ENCODE peak calls at places on chromosomes 1 and 21, in seven cellular contexts. Q is hepatocyte; R is tibial nerve; P is tibial artery; O is prostate gland; L is CD4-positive, CD25-positive, alpha-beta regulatory T cell; J is spleen. Y is an unnamed sample.

GRCh38 chr1:7469255-7469938 is 301.7 kb upstream of the VAMP3 start:
- DNase-seq in Q (no peak), R (no peak), P (peak), O (no peak), L (no peak), J (no peak), Y (no peak)

GRCh38 chr1:164689672-164690655 is 131.0 kb downstream of the PBX1 start:
- DNase-seq in Q (no peak), R (no peak), P (no peak), O (no peak), L (no peak), J (no peak), Y (no peak)

GRCh38 chr1:6348511-6349191 is 44.9 kb downstream of the ACOT7 start:
- DNase-seq in Q (no peak), R (no peak), P (no peak), O (no peak), L (peak), J (peak), Y (no peak)

GRCh38 chr1:215104283-215104682 is 21.7 kb downstream of the KCNK2 start:
- DNase-seq in Q (no peak), R (no peak), P (no peak), O (no peak), L (no peak), J (no peak), Y (no peak)

GRCh38 chr1:52632732-52633290 is at the start of gene SHISAL2A:
- DNase-seq in Q (peak), R (no peak), P (no peak), O (no peak), L (peak), J (peak), Y (no peak)

GRCh38 chr1:225410036-225410435 is 17.8 kb downstream of the LBR start:
- DNase-seq in Q (no peak), R (no peak), P (no peak), O (no peak), L (no peak), J (no peak), Y (no peak)

GRCh38 chr21:27168084-27168483 is 201.2 kb upstream of the ADAMTS5 start:
- DNase-seq in Q (no peak), R (no peak), P (no peak), O (no peak), L (no peak), J (no peak), Y (no peak)

GRCh38 chr1:150259758-150260669 is 2.4 kb downstream of the CA14 start:
- DNase-seq in Q (peak), R (no peak), P (no peak), O (no peak), L (no peak), J (no peak), Y (no peak)

GRCh38 chr1:89530690-89531089 is 6.1 kb downstream of the LRRC8B start:
- DNase-seq in Q (no peak), R (no peak), P (no peak), O (no peak), L (no peak), J (no peak), Y (no peak)

GRCh38 chr1:205664399-205665108 is 15.8 kb downstream of the SLC45A3 start:
- DNase-seq in Q (no peak), R (no peak), P (no peak), O (no peak), L (no peak), J (no peak), Y (peak)

GRCh38 chr1:17287377-17287776 is 20.6 kb upstream of the PADI4 start:
- DNase-seq in Q (no peak), R (no peak), P (no peak), O (peak), L (no peak), J (peak), Y (peak)

GRCh38 chr1:30475201-30475600 is 248.2 kb downstream of the MATN1 start:
- DNase-seq in Q (no peak), R (no peak), P (peak), O (no peak), L (no peak), J (peak), Y (no peak)

GRCh38 chr1:164559342-164560070 is 522 bp downstream of the PBX1 start:
- DNase-seq in Q (peak), R (no peak), P (peak), O (no peak), L (no peak), J (peak), Y (no peak)

GRCh38 chr1:174116042-174116441 is 43.3 kb upstream of the RABGAP1L start:
- DNase-seq in Q (no peak), R (no peak), P (no peak), O (no peak), L (no peak), J (no peak), Y (peak)

GRCh38 chr1:224300346-224300745 is 29.6 kb downstream of the NVL start:
- DNase-seq in Q (no peak), R (no peak), P (no peak), O (no peak), L (no peak), J (no peak), Y (peak)

GRCh38 chr21:44710756-44711326 is 531 bp downstream of the TSPEAR start:
- DNase-seq in Q (peak), R (peak), P (peak), O (no peak), L (no peak), J (no peak), Y (peak)

GRCh38 chr1:71086331-71086730 is 5.5 kb upstream of the ZRANB2 start:
- DNase-seq in Q (no peak), R (no peak), P (no peak), O (no peak), L (no peak), J (no peak), Y (peak)

GRCh38 chr1:94106716-94107115 is 14.2 kb downstream of the ABCA4 start:
- DNase-seq in Q (no peak), R (no peak), P (no peak), O (no peak), L (no peak), J (no peak), Y (no peak)

GRCh38 chr21:26140185-26140584 is 30.4 kb downstream of the APP start:
- DNase-seq in Q (peak), R (no peak), P (peak), O (no peak), L (no peak), J (no peak), Y (peak)

GRCh38 chr1:112501810-112502641 is 6.7 kb upstream of the WNT2B start:
- DNase-seq in Q (peak), R (peak), P (peak), O (peak), L (peak), J (peak), Y (no peak)

GRCh38 chr1:36137776-36138175 is 11.5 kb downstream of the TRAPPC3 start:
- DNase-seq in Q (no peak), R (no peak), P (no peak), O (no peak), L (no peak), J (no peak), Y (no peak)

GRCh38 chr21:38310619-38311018 is 53.8 kb downstream of the KCNJ15 start:
- DNase-seq in Q (no peak), R (no peak), P (no peak), O (no peak), L (no peak), J (no peak), Y (no peak)

GRCh38 chr1:211133393-211133840 is 531 bp downstream of the KCNH1 start:
- DNase-seq in Q (peak), R (no peak), P (no peak), O (no peak), L (no peak), J (peak), Y (no peak)

GRCh38 chr1:26833432-26834405 is 7.2 kb downstream of the ZDHHC18 start:
- DNase-seq in Q (no peak), R (no peak), P (no peak), O (no peak), L (peak), J (peak), Y (no peak)

GRCh38 chr1:183567584-183567983 is 22.7 kb downstream of the NCF2 start:
- DNase-seq in Q (no peak), R (no peak), P (peak), O (no peak), L (peak), J (peak), Y (peak)

GRCh38 chr1:84715620-84716019 is 25.4 kb upstream of the SSX2IP start:
- DNase-seq in Q (no peak), R (no peak), P (no peak), O (no peak), L (no peak), J (no peak), Y (no peak)

GRCh38 chr1:12204754-12205658 is 24.8 kb upstream of the VPS13D start:
- DNase-seq in Q (no peak), R (no peak), P (no peak), O (no peak), L (peak), J (no peak), Y (no peak)

GRCh38 chr1:94878329-94878728 is 48.6 kb downstream of the CNN3 start:
- DNase-seq in Q (no peak), R (no peak), P (no peak), O (peak), L (peak), J (no peak), Y (no peak)

GRCh38 chr1:40047769-40048168 is 7.2 kb downstream of the CAP1 start:
- DNase-seq in Q (no peak), R (no peak), P (no peak), O (no peak), L (no peak), J (no peak), Y (no peak)
- H3K27ac ChIP-seq in Q (no peak), R (peak), P (peak), O (no peak), L (peak), J (no peak), Y (peak)

DNA sequence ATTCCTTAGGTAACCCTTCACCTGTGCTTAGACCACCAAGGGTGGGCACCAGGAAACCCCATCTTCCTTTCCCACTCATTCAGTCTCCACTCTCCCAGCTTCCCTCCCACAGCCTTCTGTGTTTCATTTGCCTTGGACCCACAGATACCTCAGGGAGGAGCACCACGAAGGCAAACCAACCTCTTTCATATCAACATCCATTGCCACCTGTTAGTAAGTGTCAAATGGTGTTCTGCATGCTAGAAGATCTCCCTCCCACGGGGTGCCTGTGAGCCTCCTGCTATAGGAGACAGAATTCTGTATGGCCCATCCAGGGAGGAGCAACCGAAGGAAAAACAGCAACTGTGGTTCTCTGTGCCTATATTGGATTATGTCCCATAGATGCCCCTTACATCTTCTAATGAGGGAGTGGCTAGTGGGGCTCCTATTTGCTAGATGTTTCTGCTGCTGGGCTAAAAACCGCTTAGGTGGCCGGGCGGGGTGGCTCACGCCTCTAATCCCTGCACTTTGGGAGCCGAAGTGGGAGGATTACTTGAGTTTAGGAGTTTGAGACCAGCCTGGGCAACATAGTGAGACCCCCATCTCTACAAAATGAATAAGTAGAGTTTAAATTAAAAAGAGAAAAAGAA is 25.6 kb upstream of the SCCPDH start:
- DNase-seq in Q (no peak), R (no peak), P (no peak), O (no peak), L (no peak), J (no peak), Y (no peak)
- H3K27ac ChIP-seq in Q (peak), R (peak), P (no peak), O (no peak), L (peak), J (no peak), Y (no peak)

DNA sequence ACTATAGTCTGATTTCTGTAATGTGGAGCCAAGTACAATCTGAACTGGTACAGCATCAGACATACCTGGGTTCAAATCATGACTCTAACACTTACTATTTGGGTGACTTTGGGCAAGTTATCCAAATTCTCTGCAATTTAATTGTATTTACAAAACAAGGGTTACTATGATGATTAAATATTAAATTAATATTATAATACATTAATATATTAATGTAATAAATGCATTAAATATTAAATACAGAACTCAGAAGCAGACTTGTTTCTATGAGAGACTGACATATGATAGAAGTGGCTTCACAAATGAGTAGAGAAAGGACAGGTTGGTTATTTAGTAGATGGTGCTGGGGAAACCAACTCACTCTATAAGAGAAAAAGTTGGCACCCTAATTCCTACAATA is 27.3 kb upstream of the OTUD3 start:
- DNase-seq in Q (no peak), R (no peak), P (no peak), O (no peak), L (no peak), J (no peak), Y (no peak)
- H3K27ac ChIP-seq in Q (no peak), R (no peak), P (no peak), O (no peak), L (no peak), J (no peak), Y (no peak)

GRCh38 chr1:200890818-200891773 is 3.6 kb upstream of the INAVA start:
- DNase-seq in Q (peak), R (no peak), P (no peak), O (peak), L (no peak), J (peak), Y (no peak)
- H3K27ac ChIP-seq in Q (peak), R (no peak), P (peak), O (no peak), L (no peak), J (no peak), Y (peak)

GRCh38 chr1:113946668-113947387 is 17.7 kb downstream of the HIPK1 start:
- DNase-seq in Q (no peak), R (no peak), P (no peak), O (no peak), L (no peak), J (no peak), Y (no peak)
- H3K27ac ChIP-seq in Q (peak), R (no peak), P (peak), O (no peak), L (peak), J (peak), Y (peak)

GRCh38 chr1:59686170-59686569 is 128.6 kb upstream of the HOOK1 start:
- DNase-seq in Q (no peak), R (no peak), P (no peak), O (peak), L (no peak), J (no peak), Y (no peak)
- H3K27ac ChIP-seq in Q (peak), R (no peak), P (no peak), O (peak), L (no peak), J (no peak), Y (no peak)

GRCh38 chr1:117364240-117364639 is 3.0 kb upstream of the MAN1A2 start:
- DNase-seq in Q (no peak), R (no peak), P (no peak), O (no peak), L (no peak), J (no peak), Y (no peak)
- H3K27ac ChIP-seq in Q (no peak), R (no peak), P (no peak), O (no peak), L (peak), J (peak), Y (no peak)

GRCh38 chr1:227924838-227925574 is 22.7 kb downstream of the WNT9A start:
- DNase-seq in Q (no peak), R (no peak), P (no peak), O (no peak), L (no peak), J (no peak), Y (no peak)

GRCh38 chr1:227926216-227926791 is 21.4 kb downstream of the WNT9A start:
- DNase-seq in Q (no peak), R (no peak), P (no peak), O (no peak), L (no peak), J (no peak), Y (no peak)

GRCh38 chr1:227926896-227927885 is 20.5 kb downstream of the WNT9A start:
- DNase-seq in Q (no peak), R (no peak), P (no peak), O (no peak), L (no peak), J (no peak), Y (no peak)

GRCh38 chr1:227924168-227924837 is 23.4 kb downstream of the WNT9A start:
- DNase-seq in Q (no peak), R (no peak), P (no peak), O (no peak), L (no peak), J (no peak), Y (no peak)

DNA sequence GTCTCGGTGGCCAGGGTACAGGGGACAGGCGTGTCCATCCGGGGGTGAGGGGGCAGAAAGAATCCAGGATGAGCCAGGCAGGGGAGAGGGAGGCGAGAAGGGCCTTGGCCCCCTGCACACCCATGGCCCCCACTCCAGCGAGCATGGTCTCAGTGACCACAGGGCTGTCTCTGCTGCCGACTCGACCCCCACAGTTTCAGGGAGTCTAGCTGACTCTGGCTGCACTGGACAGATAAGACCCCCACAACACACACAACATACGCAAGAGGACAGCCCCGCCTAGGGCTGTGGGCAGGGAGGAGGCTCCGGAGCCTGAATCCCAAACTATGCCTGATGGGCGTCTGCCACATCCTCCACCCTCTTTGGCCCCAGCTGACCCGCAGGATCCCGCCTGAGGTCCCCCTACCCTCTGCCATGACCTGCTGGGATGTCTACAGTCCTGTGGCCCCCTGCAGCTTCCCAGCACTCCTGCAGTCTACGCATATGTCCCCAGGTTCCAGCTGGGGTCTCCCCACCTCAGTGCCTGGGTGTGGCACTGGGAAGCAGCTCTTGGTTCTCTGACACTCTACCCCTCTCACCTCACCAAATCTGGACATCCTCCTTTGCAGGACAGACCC is 22.0 kb downstream of the WNT9A start:
- DNase-seq in Q (no peak), R (no peak), P (no peak), O (no peak), L (no peak), J (no peak), Y (no peak)
- H3K27ac ChIP-seq in Q (no peak), R (no peak), P (no peak), O (no peak), L (no peak), J (no peak), Y (no peak)

GRCh38 chr21:16085436-16085835 is 355.7 kb downstream of the USP25 start:
- DNase-seq in Q (no peak), R (no peak), P (no peak), O (no peak), L (no peak), J (no peak), Y (no peak)

GRCh38 chr21:16087523-16087922 is 357.7 kb downstream of the USP25 start:
- DNase-seq in Q (no peak), R (no peak), P (no peak), O (no peak), L (no peak), J (no peak), Y (no peak)

GRCh38 chr21:16084776-16085364 is 355.1 kb downstream of the USP25 start:
- DNase-seq in Q (no peak), R (no peak), P (peak), O (no peak), L (no peak), J (no peak), Y (no peak)

GRCh38 chr21:16086936-16087335 is 357.2 kb downstream of the USP25 start:
- DNase-seq in Q (no peak), R (no peak), P (no peak), O (no peak), L (no peak), J (no peak), Y (no peak)

DNA sequence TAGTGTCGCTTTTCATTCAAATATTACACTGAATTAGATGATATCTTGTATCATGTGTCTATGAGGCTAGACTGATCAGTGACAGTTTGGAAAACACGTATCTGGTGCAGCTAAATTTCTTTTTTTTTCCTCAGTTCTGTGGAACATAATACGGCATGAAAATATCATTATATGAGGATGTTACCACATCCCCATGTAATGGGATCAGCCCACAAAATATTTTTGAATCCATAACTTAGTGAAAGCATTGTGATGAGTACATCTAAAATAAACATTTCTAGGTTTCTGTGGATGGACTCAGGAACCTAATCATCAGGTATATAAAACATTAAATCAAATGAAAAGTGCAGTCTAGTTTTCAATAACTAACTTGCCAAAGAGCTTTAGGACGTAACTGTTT is 356.3 kb downstream of the USP25 start:
- DNase-seq in Q (no peak), R (no peak), P (no peak), O (no peak), L (no peak), J (no peak), Y (no peak)
- H3K27ac ChIP-seq in Q (no peak), R (peak), P (no peak), O (peak), L (no peak), J (no peak), Y (no peak)

Y was measured in epithelial cell of prostate.